ENCODE peak calls at places on chromosomes 4 and X, in eight cellular contexts. W, B, I, J, P, Z, R and L are unnamed samples.

GRCh38 chr4:182749768-182750167 is 167.4 kb downstream of the DCTD start:
- DNase-seq in R (no peak), Z (no peak), B (no peak), J (no peak), I (no peak), W (no peak), P (no peak), L (no peak)

GRCh38 chr4:173211838-173212237 is 43.2 kb downstream of the GALNT7 start:
- DNase-seq in P (peak), W (peak), R (no peak), I (no peak), J (no peak), Z (no peak), B (no peak), L (no peak)

GRCh38 chr4:177718514-177718913 is 276.3 kb upstream of the AGA start:
- DNase-seq in I (no peak), J (no peak), R (no peak), B (no peak), P (no peak), W (no peak), Z (no peak), L (no peak)

GRCh38 chr4:169999923-170000322 is 26.3 kb downstream of the MFAP3L start:
- DNase-seq in R (no peak), W (no peak), J (no peak), P (no peak), B (no peak), I (no peak), Z (no peak), L (no peak)

GRCh38 chr4:94516067-94516466 is 64.3 kb downstream of the PDLIM5 start:
- DNase-seq in P (peak), R (no peak), B (no peak), I (no peak), Z (no peak), W (peak), J (no peak), L (no peak)

GRCh38 chr4:165440415-165440882 is 61.6 kb downstream of the CPE start:
- DNase-seq in J (no peak), I (no peak), P (peak), W (peak), R (no peak), Z (no peak), B (peak), L (no peak)

GRCh38 chrX:313546-313945 is 5.0 kb downstream of the GTPBP6 start:
- DNase-seq in P (no peak), B (no peak), J (no peak), I (no peak), W (no peak), Z (no peak), R (no peak), L (no peak)

GRCh38 chrX:115054876-115055275 is 37.5 kb upstream of the IL13RA2 start:
- DNase-seq in P (no peak), J (no peak), Z (no peak), W (no peak), I (no peak), B (no peak), R (no peak), L (no peak)

GRCh38 chr4:11623726-11624037 is 195.0 kb upstream of the HS3ST1 start:
- DNase-seq in B (peak), Z (peak), J (peak), P (no peak), W (no peak), R (no peak), I (no peak), L (peak)

GRCh38 chrX:95884196-95884595 is 800.4 kb upstream of the DIAPH2 start:
- DNase-seq in J (no peak), Z (no peak), I (no peak), B (no peak), P (no peak), R (no peak), W (no peak), L (no peak)

GRCh38 chr4:139715721-139716391 is 50.2 kb downstream of the MGST2 start:
- DNase-seq in B (no peak), R (no peak), I (no peak), J (no peak), W (peak), P (no peak), Z (no peak), L (no peak)

GRCh38 chr4:40516651-40517050 is 113.0 kb downstream of the RBM47 start:
- DNase-seq in W (no peak), R (no peak), J (no peak), B (peak), P (no peak), Z (peak), I (no peak), L (no peak)

GRCh38 chr4:142427456-142427855 is 418.6 kb downstream of the INPP4B start:
- DNase-seq in J (no peak), B (no peak), W (no peak), P (no peak), Z (no peak), I (no peak), R (no peak), L (no peak)

GRCh38 chrX:78024349-78025108 is 55.1 kb upstream of the PGAM4 start:
- DNase-seq in W (no peak), P (no peak), Z (peak), B (peak), I (peak), J (peak), R (peak), L (no peak)

GRCh38 chr4:78254893-78255292 is 197.8 kb downstream of the FRAS1 start:
- DNase-seq in B (no peak), I (no peak), P (no peak), J (no peak), R (no peak), W (no peak), Z (no peak), L (no peak)

GRCh38 chrX:136199365-136199764 is 51.8 kb downstream of the MAP7D3 start:
- DNase-seq in J (no peak), R (no peak), Z (no peak), P (no peak), B (no peak), W (peak), I (no peak), L (no peak)

GRCh38 chr4:92265066-92265465 is 38.7 kb upstream of the GRID2 start:
- DNase-seq in J (no peak), B (no peak), W (peak), R (no peak), P (no peak), I (no peak), Z (no peak), L (no peak)

GRCh38 chr4:74056858-74057562 is 18.5 kb upstream of the CXCL3 start:
- DNase-seq in J (no peak), Z (no peak), W (peak), R (no peak), I (no peak), P (no peak), B (no peak), L (no peak)

GRCh38 chr4:82851902-82852750 is 38.8 kb downstream of the SEC31A start:
- DNase-seq in W (peak), Z (no peak), J (no peak), P (no peak), B (no peak), R (no peak), I (no peak), L (no peak)

GRCh38 chrX:15750611-15751159 is 12.6 kb downstream of the CA5B start:
- DNase-seq in W (no peak), R (no peak), J (no peak), Z (no peak), B (no peak), P (no peak), I (no peak), L (no peak)

GRCh38 chr4:113383111-113383785 is 333.8 kb downstream of the ANK2 start:
- DNase-seq in Z (no peak), B (no peak), J (no peak), I (no peak), R (no peak), W (peak), P (no peak), L (no peak)

GRCh38 chr4:125140966-125141495 is 173.7 kb upstream of the FAT4 start:
- DNase-seq in I (no peak), B (no peak), J (no peak), P (no peak), W (peak), R (no peak), Z (no peak), L (no peak)

GRCh38 chrX:21802844-21803243 is 36.6 kb upstream of the MBTPS2 start:
- DNase-seq in Z (no peak), W (no peak), R (no peak), I (no peak), P (no peak), J (no peak), B (no peak), L (no peak)

GRCh38 chr4:150962245-150962644 is 52.8 kb downstream of the LRBA start:
- DNase-seq in R (no peak), B (peak), Z (no peak), P (no peak), W (no peak), I (no peak), J (no peak), L (no peak)

GRCh38 chr4:173074501-173074946 is 94.1 kb upstream of the GALNT7 start:
- DNase-seq in P (peak), I (no peak), B (peak), W (peak), Z (no peak), J (no peak), R (no peak), L (no peak)

GRCh38 chr4:39464886-39465501 is 6.1 kb downstream of the LIAS start:
- DNase-seq in R (no peak), J (no peak), I (no peak), P (no peak), B (no peak), Z (no peak), W (peak), L (no peak)
- TF ChIP-seq CTCF in R (no peak), J (no peak), I (no peak), P (peak), B (no peak), Z (no peak), W (peak), L (no peak)

GRCh38 chrX:64642482-64642881 is 247.2 kb upstream of the MTMR8 start:
- DNase-seq in W (no peak), Z (no peak), I (no peak), B (no peak), R (no peak), P (no peak), J (peak), L (no peak)
- TF ChIP-seq CTCF in W (no peak), Z (peak), I (no peak), B (no peak), R (no peak), P (no peak), J (peak), L (no peak)

GRCh38 chr4:3833326-3833989 is 67.3 kb downstream of the ADRA2C start:
- DNase-seq in B (no peak), W (no peak), I (no peak), Z (no peak), J (no peak), R (no peak), P (no peak), L (no peak)

GRCh38 chr4:3835527-3836040 is 69.4 kb downstream of the ADRA2C start:
- DNase-seq in I (no peak), W (no peak), Z (no peak), R (no peak), J (no peak), P (no peak), B (no peak), L (no peak)

GRCh38 chr4:3832536-3833220 is 66.5 kb downstream of the ADRA2C start:
- DNase-seq in W (no peak), R (no peak), J (no peak), B (no peak), Z (no peak), P (no peak), I (no peak), L (no peak)

GRCh38 chr4:3834921-3835521 is 68.8 kb downstream of the ADRA2C start:
- DNase-seq in P (no peak), Z (no peak), J (no peak), I (no peak), B (no peak), W (no peak), R (no peak), L (no peak)

GRCh38 chr4:3834186-3834920 is 68.2 kb downstream of the ADRA2C start:
- DNase-seq in I (no peak), R (no peak), P (no peak), W (no peak), B (no peak), Z (no peak), J (no peak), L (no peak)
- TF ChIP-seq CTCF in I (no peak), R (no peak), P (no peak), W (no peak), B (no peak), Z (no peak), J (no peak), L (no peak)

DNA sequence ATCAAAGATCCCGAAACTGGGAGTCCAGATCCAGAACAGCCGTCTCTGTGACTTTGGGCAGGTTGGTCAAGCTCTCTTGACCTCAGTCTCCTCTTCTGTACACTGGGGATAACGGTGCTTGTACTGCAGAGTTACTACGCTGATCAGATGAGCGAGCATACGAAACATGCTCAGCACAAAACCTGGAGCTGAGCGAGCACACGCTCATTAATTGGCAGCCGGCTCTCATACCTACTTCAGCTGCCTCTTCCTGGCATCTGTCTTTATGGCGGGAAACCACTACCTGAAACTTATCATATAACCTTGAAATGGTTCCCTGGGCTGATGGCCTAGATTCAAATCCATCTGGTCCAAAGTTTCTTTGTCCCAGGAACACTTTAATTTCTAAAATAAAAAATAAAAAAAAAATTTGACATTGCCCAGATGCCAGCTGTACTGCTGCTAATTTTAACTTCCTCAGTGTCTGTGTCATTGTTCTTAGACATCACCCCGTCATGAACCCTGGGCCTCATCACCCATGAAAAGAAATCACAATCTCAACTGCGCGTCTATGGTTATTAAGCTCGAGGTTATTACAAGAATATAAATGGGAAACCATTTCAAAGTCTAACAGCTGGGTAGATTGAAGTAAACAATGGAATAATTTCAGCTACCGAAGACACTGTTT is 49.2 kb downstream of the CRMP1 start:
- DNase-seq in B (no peak), J (no peak), P (no peak), W (no peak), R (no peak), I (no peak), Z (no peak), L (no peak)
- TF ChIP-seq CTCF in B (no peak), J (no peak), P (no peak), W (no peak), R (no peak), I (no peak), Z (no peak), L (no peak)

GRCh38 chrX:120450163-120450562 is 18.9 kb downstream of the LAMP2 start:
- DNase-seq in I (no peak), W (no peak), R (no peak), B (peak), J (no peak), P (no peak), Z (no peak), L (no peak)
- TF ChIP-seq CTCF in I (no peak), W (no peak), R (peak), B (no peak), J (no peak), P (peak), Z (no peak), L (peak)

GRCh38 chrX:80578518-80579105 is 158.4 kb downstream of the TENT5D start:
- DNase-seq in Z (no peak), W (no peak), J (no peak), B (no peak), P (peak), R (no peak), I (no peak), L (no peak)
- TF ChIP-seq CTCF in Z (peak), W (peak), J (peak), B (peak), P (peak), R (no peak), I (peak), L (peak)